ENCODE peak calls at places on chromosomes 5 and 9, in six cellular contexts. M, C, G, B, S and X are unnamed samples.

GRCh38 chr5:84378420-84378819 is 6.3 kb downstream of the EDIL3 start:
- DNase-seq in M (no peak), C (no peak), G (no peak), B (no peak), S (no peak), X (no peak)

GRCh38 chr5:159435855-159436254 is 105.6 kb upstream of the IL12B start:
- DNase-seq in M (no peak), C (no peak), G (no peak), B (no peak), S (no peak), X (no peak)

GRCh38 chr5:34452170-34452828 is 203.8 kb upstream of the RAI14 start:
- DNase-seq in M (no peak), C (no peak), G (no peak), B (no peak), S (no peak), X (no peak)

GRCh38 chr9:10095208-10095607 is 517.6 kb downstream of the PTPRD start:
- DNase-seq in M (no peak), C (no peak), G (no peak), B (no peak), S (no peak), X (no peak)

GRCh38 chr5:172954751-172955159 is 4.5 kb upstream of the RPL26L1 start:
- DNase-seq in M (no peak), C (no peak), G (no peak), B (no peak), S (no peak), X (no peak)

GRCh38 chr5:5192681-5193080 is 52.6 kb downstream of the ADAMTS16 start:
- DNase-seq in M (no peak), C (no peak), G (no peak), B (no peak), S (no peak), X (no peak)

GRCh38 chr9:127059648-127060365 is 62.6 kb downstream of the ANGPTL2 start:
- DNase-seq in M (no peak), C (peak), G (no peak), B (no peak), S (no peak), X (peak)

GRCh38 chr9:22030101-22030598 is 21.0 kb upstream of the CDKN2B start:
- DNase-seq in M (no peak), C (no peak), G (no peak), B (no peak), S (no peak), X (no peak)

GRCh38 chr5:177542816-177543472 is 11.4 kb downstream of the FAM193B start:
- DNase-seq in M (no peak), C (no peak), G (no peak), B (no peak), S (no peak), X (no peak)

GRCh38 chr9:133979921-133980863 is 11.9 kb downstream of the VAV2 start:
- DNase-seq in M (no peak), C (no peak), G (peak), B (no peak), S (no peak), X (no peak)

GRCh38 chr5:156094001-156094400 is 233.0 kb upstream of the SGCD start:
- DNase-seq in M (no peak), C (no peak), G (no peak), B (no peak), S (no peak), X (no peak)

GRCh38 chr5:109485030-109485429 is 75.3 kb upstream of the PJA2 start:
- DNase-seq in M (no peak), C (no peak), G (peak), B (no peak), S (no peak), X (peak)

GRCh38 chr9:77954018-77954417 is 77.6 kb downstream of the GNAQ start:
- DNase-seq in M (no peak), C (no peak), G (no peak), B (no peak), S (no peak), X (no peak)

GRCh38 chr5:126490167-126490937 is 67.1 kb downstream of the GRAMD2B start:
- DNase-seq in M (no peak), C (no peak), G (no peak), B (no peak), S (no peak), X (no peak)

GRCh38 chr5:43078956-43079355 is 38.8 kb upstream of the ANXA2R start:
- DNase-seq in M (no peak), C (no peak), G (no peak), B (peak), S (no peak), X (no peak)

GRCh38 chr9:16458696-16459420 is 411.6 kb downstream of the BNC2 start:
- DNase-seq in M (no peak), C (no peak), G (no peak), B (no peak), S (no peak), X (no peak)

GRCh38 chr5:5154733-5155132 is 14.6 kb downstream of the ADAMTS16 start:
- DNase-seq in M (no peak), C (no peak), G (no peak), B (no peak), S (no peak), X (no peak)

GRCh38 chr9:88418025-88418424 is 29.8 kb downstream of the SPIN1 start:
- DNase-seq in M (no peak), C (no peak), G (no peak), B (no peak), S (no peak), X (no peak)

GRCh38 chr9:110977259-110977709 is 61.0 kb downstream of the LPAR1 start:
- DNase-seq in M (no peak), C (no peak), G (no peak), B (peak), S (no peak), X (no peak)

GRCh38 chr5:73812457-73812856 is 186.5 kb downstream of the ARHGEF28 start:
- DNase-seq in M (no peak), C (no peak), G (no peak), B (peak), S (no peak), X (no peak)

GRCh38 chr5:90565491-90565890 is 6.9 kb downstream of the ADGRV1 start:
- DNase-seq in M (no peak), C (no peak), G (no peak), B (no peak), S (no peak), X (no peak)

GRCh38 chr5:93192107-93192506 is 388.9 kb downstream of the NR2F1-AS1 start:
- DNase-seq in M (no peak), C (no peak), G (no peak), B (peak), S (no peak), X (no peak)

GRCh38 chr9:94639045-94639995 is at the start of gene FBP1:
- DNase-seq in M (no peak), C (no peak), G (peak), B (no peak), S (peak), X (no peak)

GRCh38 chr5:139150359-139150999 is 47.7 kb downstream of the SIL1 start:
- DNase-seq in M (no peak), C (no peak), G (no peak), B (no peak), S (no peak), X (no peak)

GRCh38 chr9:7088598-7088997 is 330.8 kb downstream of the KDM4C start:
- DNase-seq in M (no peak), C (no peak), G (no peak), B (no peak), S (no peak), X (no peak)

GRCh38 chr9:81519816-81520215 is 169.5 kb downstream of the TLE1 start:
- DNase-seq in M (no peak), C (no peak), G (no peak), B (no peak), S (no peak), X (no peak)

GRCh38 chr5:79149432-79149831 is 37.8 kb downstream of the BHMT start:
- DNase-seq in M (no peak), C (no peak), G (no peak), B (no peak), S (no peak), X (no peak)

GRCh38 chr5:81398741-81399140 is 4.8 kb upstream of the ACOT12 start:
- DNase-seq in M (no peak), C (no peak), G (no peak), B (no peak), S (no peak), X (no peak)